ENCODE peak calls at places on chromosomes 16 and 17, in ten cellular contexts. One of them, this sample, is unnamed.

GRCh38 chr16:84647830-84648594 is at the start of gene KLHL36:
- DNase-seq in GM10248: peak; percentile 95
- DNase-seq in brain microvascular endothelial cell: no peak
- DNase-seq in AG10803: peak; percentile 25
- DNase-seq in endothelial cell: peak; percentile 63
- DNase-seq in uterus: peak; percentile 40
- DNase-seq in WTC11: no peak
- DNase-seq in dorsolateral prefrontal cortex: no peak
- DNase-seq in tibial nerve: peak; percentile 30
- DNase-seq in spleen: peak; percentile 94
- DNase-seq in this sample: peak; percentile 15

GRCh38 chr16:24685539-24686432 is 43.7 kb upstream of the TNRC6A start:
- DNase-seq in GM10248: no peak
- DNase-seq in brain microvascular endothelial cell: peak; percentile 85
- DNase-seq in AG10803: peak; percentile 83
- DNase-seq in endothelial cell: peak; percentile 77
- DNase-seq in uterus: peak; percentile 85
- DNase-seq in WTC11: peak; percentile 47
- DNase-seq in dorsolateral prefrontal cortex: peak; percentile 85
- DNase-seq in tibial nerve: peak; percentile 24
- DNase-seq in spleen: no peak
- DNase-seq in this sample: no peak

GRCh38 chr17:56870163-56870651 is 36.3 kb downstream of the DGKE start:
- DNase-seq in GM10248: no peak
- DNase-seq in brain microvascular endothelial cell: no peak
- DNase-seq in AG10803: no peak
- DNase-seq in endothelial cell: no peak
- DNase-seq in uterus: no peak
- DNase-seq in WTC11: no peak
- DNase-seq in dorsolateral prefrontal cortex: no peak
- DNase-seq in tibial nerve: no peak
- DNase-seq in spleen: no peak
- DNase-seq in this sample: no peak

GRCh38 chr16:24748242-24748641 is 18.8 kb downstream of the TNRC6A start:
- DNase-seq in GM10248: no peak
- DNase-seq in brain microvascular endothelial cell: peak; percentile 91
- DNase-seq in AG10803: peak; percentile 91
- DNase-seq in endothelial cell: no peak
- DNase-seq in uterus: peak; percentile 68
- DNase-seq in WTC11: no peak
- DNase-seq in dorsolateral prefrontal cortex: peak; percentile 67
- DNase-seq in tibial nerve: no peak
- DNase-seq in spleen: no peak
- DNase-seq in this sample: no peak

GRCh38 chr17:57900991-57901743 is 51.3 kb upstream of the MRPS23 start:
- DNase-seq in GM10248: no peak
- DNase-seq in brain microvascular endothelial cell: no peak
- DNase-seq in AG10803: no peak
- DNase-seq in endothelial cell: no peak
- DNase-seq in uterus: no peak
- DNase-seq in WTC11: no peak
- DNase-seq in dorsolateral prefrontal cortex: no peak
- DNase-seq in tibial nerve: no peak
- DNase-seq in spleen: no peak
- DNase-seq in this sample: no peak

GRCh38 chr16:629289-630023 is 1.3 kb upstream of the WFIKKN1 start:
- DNase-seq in GM10248: no peak
- DNase-seq in brain microvascular endothelial cell: no peak
- DNase-seq in AG10803: no peak
- DNase-seq in endothelial cell: no peak
- DNase-seq in uterus: peak; percentile 38
- DNase-seq in WTC11: peak; percentile 42
- DNase-seq in dorsolateral prefrontal cortex: no peak
- DNase-seq in tibial nerve: no peak
- DNase-seq in spleen: peak; percentile 72
- DNase-seq in this sample: peak; percentile 94

GRCh38 chr16:59719121-59719520 is 985.0 kb upstream of the GOT2 start:
- DNase-seq in GM10248: no peak
- DNase-seq in brain microvascular endothelial cell: no peak
- DNase-seq in AG10803: peak; percentile 67
- DNase-seq in endothelial cell: no peak
- DNase-seq in uterus: no peak
- DNase-seq in WTC11: no peak
- DNase-seq in dorsolateral prefrontal cortex: no peak
- DNase-seq in tibial nerve: no peak
- DNase-seq in spleen: no peak
- DNase-seq in this sample: no peak

GRCh38 chr17:47803751-47804150 is 17.8 kb downstream of the OSBPL7 start:
- DNase-seq in GM10248: no peak
- DNase-seq in brain microvascular endothelial cell: no peak
- DNase-seq in AG10803: no peak
- DNase-seq in endothelial cell: no peak
- DNase-seq in uterus: no peak
- DNase-seq in WTC11: no peak
- DNase-seq in dorsolateral prefrontal cortex: no peak
- DNase-seq in tibial nerve: no peak
- DNase-seq in spleen: no peak
- DNase-seq in this sample: no peak

GRCh38 chr16:57470683-57471082 is 8.2 kb downstream of the POLR2C start:
- DNase-seq in GM10248: no peak
- DNase-seq in brain microvascular endothelial cell: no peak
- DNase-seq in AG10803: no peak
- DNase-seq in endothelial cell: no peak
- DNase-seq in uterus: peak; percentile 71
- DNase-seq in WTC11: no peak
- DNase-seq in dorsolateral prefrontal cortex: peak; percentile 21
- DNase-seq in tibial nerve: no peak
- DNase-seq in spleen: peak; percentile 81
- DNase-seq in this sample: no peak

GRCh38 chr16:14307623-14308356 is 236.7 kb downstream of the MRTFB start:
- DNase-seq in GM10248: no peak
- DNase-seq in brain microvascular endothelial cell: no peak
- DNase-seq in AG10803: peak; percentile 61
- DNase-seq in endothelial cell: no peak
- DNase-seq in uterus: no peak
- DNase-seq in WTC11: no peak
- DNase-seq in dorsolateral prefrontal cortex: no peak
- DNase-seq in tibial nerve: no peak
- DNase-seq in spleen: peak; percentile 63
- DNase-seq in this sample: no peak

GRCh38 chr17:64658931-64659330 is 3.2 kb downstream of the SMURF2 start:
- DNase-seq in GM10248: no peak
- DNase-seq in brain microvascular endothelial cell: peak; percentile 63
- DNase-seq in AG10803: peak; percentile 84
- DNase-seq in endothelial cell: no peak
- DNase-seq in uterus: no peak
- DNase-seq in WTC11: no peak
- DNase-seq in dorsolateral prefrontal cortex: no peak
- DNase-seq in tibial nerve: no peak
- DNase-seq in spleen: no peak
- DNase-seq in this sample: no peak

GRCh38 chr17:82883461-82884031 is 43.7 kb upstream of the ZNF750 start:
- DNase-seq in GM10248: no peak
- DNase-seq in brain microvascular endothelial cell: no peak
- DNase-seq in AG10803: no peak
- DNase-seq in endothelial cell: no peak
- DNase-seq in uterus: no peak
- DNase-seq in WTC11: no peak
- DNase-seq in dorsolateral prefrontal cortex: no peak
- DNase-seq in tibial nerve: no peak
- DNase-seq in spleen: no peak
- DNase-seq in this sample: no peak

GRCh38 chr16:8370374-8371015 is 219.8 kb downstream of the TMEM114 start:
- DNase-seq in GM10248: no peak
- DNase-seq in brain microvascular endothelial cell: no peak
- DNase-seq in AG10803: no peak
- DNase-seq in endothelial cell: no peak
- DNase-seq in uterus: no peak
- DNase-seq in WTC11: no peak
- DNase-seq in dorsolateral prefrontal cortex: peak; percentile 67
- DNase-seq in tibial nerve: no peak
- DNase-seq in spleen: no peak
- DNase-seq in this sample: no peak

GRCh38 chr17:61251939-61252865 is 147.4 kb upstream of the TBX2 start:
- DNase-seq in GM10248: no peak
- DNase-seq in brain microvascular endothelial cell: peak; percentile 99
- DNase-seq in AG10803: peak; percentile 97
- DNase-seq in endothelial cell: no peak
- DNase-seq in uterus: peak; percentile 90
- DNase-seq in WTC11: no peak
- DNase-seq in dorsolateral prefrontal cortex: peak; percentile 59
- DNase-seq in tibial nerve: peak; percentile 95
- DNase-seq in spleen: peak; percentile 90
- DNase-seq in this sample: no peak

GRCh38 chr17:50594040-50594618 is 33.6 kb downstream of the CACNA1G start:
- DNase-seq in GM10248: no peak
- DNase-seq in brain microvascular endothelial cell: no peak
- DNase-seq in AG10803: no peak
- DNase-seq in endothelial cell: no peak
- DNase-seq in uterus: no peak
- DNase-seq in WTC11: no peak
- DNase-seq in dorsolateral prefrontal cortex: no peak
- DNase-seq in tibial nerve: no peak
- DNase-seq in spleen: no peak
- DNase-seq in this sample: no peak

GRCh38 chr17:50593321-50593720 is 32.8 kb downstream of the CACNA1G start:
- DNase-seq in GM10248: no peak
- DNase-seq in brain microvascular endothelial cell: no peak
- DNase-seq in AG10803: no peak
- DNase-seq in endothelial cell: no peak
- DNase-seq in uterus: no peak
- DNase-seq in WTC11: peak; percentile 64
- DNase-seq in dorsolateral prefrontal cortex: no peak
- DNase-seq in tibial nerve: no peak
- DNase-seq in spleen: no peak
- DNase-seq in this sample: peak; percentile 99

GRCh38 chr17:50594931-50595330 is 34.4 kb downstream of the CACNA1G start:
- DNase-seq in GM10248: no peak
- DNase-seq in brain microvascular endothelial cell: no peak
- DNase-seq in AG10803: no peak
- DNase-seq in endothelial cell: no peak
- DNase-seq in uterus: no peak
- DNase-seq in WTC11: no peak
- DNase-seq in dorsolateral prefrontal cortex: no peak
- DNase-seq in tibial nerve: no peak
- DNase-seq in spleen: no peak
- DNase-seq in this sample: no peak

GRCh38 chr17:50598487-50598886 is 36.2 kb upstream of the ABCC3 start:
- DNase-seq in GM10248: no peak
- DNase-seq in brain microvascular endothelial cell: no peak
- DNase-seq in AG10803: no peak
- DNase-seq in endothelial cell: no peak
- DNase-seq in uterus: no peak
- DNase-seq in WTC11: no peak
- DNase-seq in dorsolateral prefrontal cortex: no peak
- DNase-seq in tibial nerve: no peak
- DNase-seq in spleen: no peak
- DNase-seq in this sample: no peak

GRCh38 chr17:50596191-50597037 is 35.9 kb downstream of the CACNA1G start:
- DNase-seq in GM10248: no peak
- DNase-seq in brain microvascular endothelial cell: no peak
- DNase-seq in AG10803: no peak
- DNase-seq in endothelial cell: peak; percentile 65
- DNase-seq in uterus: no peak
- DNase-seq in WTC11: peak; percentile 79
- DNase-seq in dorsolateral prefrontal cortex: no peak
- DNase-seq in tibial nerve: no peak
- DNase-seq in spleen: no peak
- DNase-seq in this sample: no peak
- TF ChIP-seq CTCF in GM10248: peak; percentile 7
- TF ChIP-seq CTCF in brain microvascular endothelial cell: peak; percentile 56
- TF ChIP-seq CTCF in AG10803: no peak
- TF ChIP-seq CTCF in endothelial cell: peak; percentile 54
- TF ChIP-seq CTCF in uterus: no peak
- TF ChIP-seq CTCF in WTC11: peak; percentile 71
- TF ChIP-seq CTCF in dorsolateral prefrontal cortex: no peak
- TF ChIP-seq CTCF in tibial nerve: no peak
- TF ChIP-seq CTCF in spleen: no peak
- TF ChIP-seq CTCF in this sample: no peak

DNA sequence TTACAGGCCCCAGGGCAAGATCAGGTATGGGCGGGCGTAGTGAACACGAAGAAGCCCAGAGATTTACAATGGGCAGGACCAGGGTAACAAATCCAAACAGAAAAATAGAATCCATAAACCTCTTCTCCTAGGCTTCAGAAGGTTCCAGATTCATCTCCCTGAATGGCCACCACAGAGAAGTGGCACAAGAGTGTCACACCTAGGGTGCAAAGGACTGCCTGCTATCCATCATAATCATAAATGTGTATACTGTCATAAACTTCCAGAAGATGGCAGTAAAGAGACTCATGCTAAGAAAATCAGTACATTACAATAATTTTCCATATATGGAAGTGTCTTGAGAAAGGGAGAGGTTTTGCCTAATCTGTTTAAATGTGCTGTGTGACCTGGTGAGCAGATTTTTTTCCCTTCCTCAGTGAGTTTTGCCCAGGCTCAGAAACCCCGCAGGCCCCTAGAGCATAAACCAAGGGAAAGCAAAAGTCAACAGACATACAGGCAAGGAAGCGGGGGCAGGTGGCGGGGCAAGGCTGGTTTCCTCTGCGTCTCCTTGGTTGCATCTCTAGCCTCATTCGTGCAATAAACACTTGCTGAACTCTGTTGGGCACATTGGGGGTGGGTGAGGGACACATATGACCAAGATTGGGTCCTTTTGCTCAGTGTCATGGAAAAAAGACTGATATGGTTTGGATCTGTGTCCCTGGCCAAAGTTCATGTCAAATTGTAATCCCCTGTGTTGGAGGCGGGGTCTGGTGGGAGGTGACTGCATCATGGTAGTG is 92.0 kb upstream of the CDH5 start:
- DNase-seq in GM10248: no peak
- DNase-seq in brain microvascular endothelial cell: no peak
- DNase-seq in AG10803: peak; percentile 38
- DNase-seq in endothelial cell: no peak
- DNase-seq in uterus: no peak
- DNase-seq in WTC11: no peak
- DNase-seq in dorsolateral prefrontal cortex: no peak
- DNase-seq in tibial nerve: no peak
- DNase-seq in spleen: no peak
- DNase-seq in this sample: no peak
- TF ChIP-seq CTCF in GM10248: peak; percentile 29
- TF ChIP-seq CTCF in brain microvascular endothelial cell: peak; percentile 38
- TF ChIP-seq CTCF in AG10803: peak; percentile 49
- TF ChIP-seq CTCF in endothelial cell: peak; percentile 1
- TF ChIP-seq CTCF in uterus: no peak
- TF ChIP-seq CTCF in WTC11: no peak
- TF ChIP-seq CTCF in dorsolateral prefrontal cortex: peak; percentile 58
- TF ChIP-seq CTCF in tibial nerve: no peak
- TF ChIP-seq CTCF in spleen: no peak
- TF ChIP-seq CTCF in this sample: peak; percentile 8

GRCh38 chr16:27223226-27223610 is 19.9 kb downstream of the KDM8 start:
- DNase-seq in GM10248: no peak
- DNase-seq in brain microvascular endothelial cell: no peak
- DNase-seq in AG10803: no peak
- DNase-seq in endothelial cell: no peak
- DNase-seq in uterus: no peak
- DNase-seq in WTC11: no peak
- DNase-seq in dorsolateral prefrontal cortex: no peak
- DNase-seq in tibial nerve: no peak
- DNase-seq in spleen: no peak
- DNase-seq in this sample: no peak
- TF ChIP-seq CTCF in GM10248: no peak
- TF ChIP-seq CTCF in brain microvascular endothelial cell: peak; percentile 31
- TF ChIP-seq CTCF in AG10803: no peak
- TF ChIP-seq CTCF in endothelial cell: peak; percentile 13
- TF ChIP-seq CTCF in uterus: no peak
- TF ChIP-seq CTCF in WTC11: no peak
- TF ChIP-seq CTCF in dorsolateral prefrontal cortex: no peak
- TF ChIP-seq CTCF in tibial nerve: no peak
- TF ChIP-seq CTCF in spleen: no peak
- TF ChIP-seq CTCF in this sample: peak; percentile 32

GRCh38 chr16:15435216-15435864 is 952 bp downstream of the BMERB1 start:
- DNase-seq in GM10248: no peak
- DNase-seq in brain microvascular endothelial cell: no peak
- DNase-seq in AG10803: no peak
- DNase-seq in endothelial cell: peak; percentile 5
- DNase-seq in uterus: no peak
- DNase-seq in WTC11: peak; percentile 20
- DNase-seq in dorsolateral prefrontal cortex: no peak
- DNase-seq in tibial nerve: no peak
- DNase-seq in spleen: no peak
- DNase-seq in this sample: no peak
- TF ChIP-seq CTCF in GM10248: no peak
- TF ChIP-seq CTCF in brain microvascular endothelial cell: no peak
- TF ChIP-seq CTCF in AG10803: no peak
- TF ChIP-seq CTCF in endothelial cell: no peak
- TF ChIP-seq CTCF in uterus: no peak
- TF ChIP-seq CTCF in WTC11: no peak
- TF ChIP-seq CTCF in dorsolateral prefrontal cortex: no peak
- TF ChIP-seq CTCF in tibial nerve: no peak
- TF ChIP-seq CTCF in spleen: no peak
- TF ChIP-seq CTCF in this sample: no peak

This sample was measured in WERI-Rb-1.